ENCODE peak calls at places on chromosomes 12 and 14, in six cellular contexts. One of them, this sample, is unnamed.

GRCh38 chr14:24135834-24136683 is at the start of gene PSME1:
- DNase-seq in WTC11: peak; percentile 93
- DNase-seq in heart right ventricle: peak; percentile 96
- DNase-seq in CD4-positive, alpha-beta T cell: peak; percentile 95
- DNase-seq in glutamatergic neuron: peak; percentile 92
- DNase-seq in OCI-LY7: peak; percentile 93
- DNase-seq in this sample: peak; percentile 87

GRCh38 chr12:11877869-11878780 is 192.6 kb upstream of the BCL2L14 start:
- DNase-seq in WTC11: no peak
- DNase-seq in heart right ventricle: no peak
- DNase-seq in CD4-positive, alpha-beta T cell: no peak
- DNase-seq in glutamatergic neuron: no peak
- DNase-seq in OCI-LY7: no peak
- DNase-seq in this sample: no peak

GRCh38 chr12:46661161-46661845 is 164.5 kb downstream of the SLC38A4 start:
- DNase-seq in WTC11: no peak
- DNase-seq in heart right ventricle: no peak
- DNase-seq in CD4-positive, alpha-beta T cell: no peak
- DNase-seq in glutamatergic neuron: no peak
- DNase-seq in OCI-LY7: peak; percentile 39
- DNase-seq in this sample: no peak

GRCh38 chr12:101995684-101996083 is 66.1 kb downstream of the WASHC3 start:
- DNase-seq in WTC11: no peak
- DNase-seq in heart right ventricle: no peak
- DNase-seq in CD4-positive, alpha-beta T cell: no peak
- DNase-seq in glutamatergic neuron: no peak
- DNase-seq in OCI-LY7: no peak
- DNase-seq in this sample: no peak

GRCh38 chr12:32462908-32463307 is 63.5 kb downstream of the FGD4 start:
- DNase-seq in WTC11: no peak
- DNase-seq in heart right ventricle: no peak
- DNase-seq in CD4-positive, alpha-beta T cell: no peak
- DNase-seq in glutamatergic neuron: no peak
- DNase-seq in OCI-LY7: no peak
- DNase-seq in this sample: no peak

GRCh38 chr14:93051600-93052546 is 63.9 kb downstream of the ITPK1 start:
- DNase-seq in WTC11: peak; percentile 51
- DNase-seq in heart right ventricle: no peak
- DNase-seq in CD4-positive, alpha-beta T cell: no peak
- DNase-seq in glutamatergic neuron: no peak
- DNase-seq in OCI-LY7: no peak
- DNase-seq in this sample: no peak

GRCh38 chr14:99592933-99593753 is 10.9 kb downstream of the CCDC85C start:
- DNase-seq in WTC11: no peak
- DNase-seq in heart right ventricle: peak; percentile 48
- DNase-seq in CD4-positive, alpha-beta T cell: no peak
- DNase-seq in glutamatergic neuron: no peak
- DNase-seq in OCI-LY7: no peak
- DNase-seq in this sample: no peak

GRCh38 chr12:115030017-115030416 is 346.0 kb upstream of the TBX3 start:
- DNase-seq in WTC11: no peak
- DNase-seq in heart right ventricle: no peak
- DNase-seq in CD4-positive, alpha-beta T cell: no peak
- DNase-seq in glutamatergic neuron: no peak
- DNase-seq in OCI-LY7: no peak
- DNase-seq in this sample: no peak

GRCh38 chr12:92421701-92422100 is 276.1 kb upstream of the BTG1 start:
- DNase-seq in WTC11: no peak
- DNase-seq in heart right ventricle: no peak
- DNase-seq in CD4-positive, alpha-beta T cell: no peak
- DNase-seq in glutamatergic neuron: no peak
- DNase-seq in OCI-LY7: no peak
- DNase-seq in this sample: no peak

DNA sequence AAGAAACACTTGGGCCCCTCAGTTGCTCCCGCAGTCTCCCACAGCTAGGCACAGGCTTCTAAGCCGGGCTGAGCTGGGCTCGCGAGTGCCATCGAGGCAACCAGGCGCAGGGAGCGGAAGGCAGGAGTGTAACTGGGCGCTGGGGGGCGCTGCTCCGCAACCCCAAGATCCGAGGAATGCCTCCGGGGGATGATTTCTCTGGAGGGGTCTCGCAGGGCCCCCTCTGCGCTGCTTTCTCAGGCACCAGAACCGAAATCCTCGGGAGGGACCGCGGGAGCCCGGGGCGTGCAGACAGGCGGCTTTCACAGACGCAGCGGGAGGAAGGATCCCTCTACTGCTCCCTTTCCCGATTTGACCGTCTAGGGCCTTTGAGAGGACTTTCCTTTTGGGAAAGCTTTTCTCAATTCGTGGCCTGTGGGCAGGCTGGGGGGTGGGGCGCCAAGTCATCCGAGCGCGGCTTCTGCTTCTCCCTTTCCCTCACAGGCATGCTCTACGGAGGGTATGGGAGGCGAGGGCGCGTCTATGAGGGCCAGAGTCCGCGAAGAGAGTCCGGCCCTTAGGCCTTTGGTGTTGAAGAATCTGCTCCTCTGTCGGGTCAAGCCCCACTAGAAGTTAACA is 4.3 kb upstream of the NKX2-1 start:
- DNase-seq in WTC11: peak; percentile 73
- DNase-seq in heart right ventricle: no peak
- DNase-seq in CD4-positive, alpha-beta T cell: no peak
- DNase-seq in glutamatergic neuron: no peak
- DNase-seq in OCI-LY7: no peak
- DNase-seq in this sample: no peak
- TF ChIP-seq CTCF in WTC11: peak; percentile 41
- TF ChIP-seq CTCF in heart right ventricle: no peak
- TF ChIP-seq CTCF in CD4-positive, alpha-beta T cell: no peak
- TF ChIP-seq CTCF in glutamatergic neuron: peak; percentile 38
- TF ChIP-seq CTCF in OCI-LY7: no peak
- TF ChIP-seq CTCF in this sample: peak; percentile 25

DNA sequence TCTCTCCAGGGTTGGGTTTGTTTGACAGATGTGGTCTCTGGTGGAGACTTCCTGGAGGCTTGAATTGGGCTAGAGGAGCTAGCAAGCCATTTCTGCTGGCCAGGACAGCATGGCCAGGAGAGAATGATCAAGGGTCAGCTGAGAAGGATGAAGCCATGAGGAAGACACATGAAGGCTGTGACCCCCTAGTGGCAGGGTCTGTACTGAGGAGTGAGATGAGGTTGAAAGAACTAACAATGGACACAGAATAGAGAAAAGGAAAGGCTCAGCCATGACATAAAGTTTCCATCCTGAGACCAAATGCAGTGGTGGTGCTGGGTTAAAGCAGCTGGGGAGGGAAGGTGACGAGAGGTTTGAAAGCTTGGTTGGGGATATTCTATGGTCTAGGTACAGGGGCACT is 89.9 kb downstream of the NT5DC3 start:
- DNase-seq in WTC11: no peak
- DNase-seq in heart right ventricle: no peak
- DNase-seq in CD4-positive, alpha-beta T cell: no peak
- DNase-seq in glutamatergic neuron: no peak
- DNase-seq in OCI-LY7: no peak
- DNase-seq in this sample: no peak
- TF ChIP-seq CTCF in WTC11: no peak
- TF ChIP-seq CTCF in heart right ventricle: no peak
- TF ChIP-seq CTCF in CD4-positive, alpha-beta T cell: no peak
- TF ChIP-seq CTCF in glutamatergic neuron: peak; percentile 27
- TF ChIP-seq CTCF in OCI-LY7: peak; percentile 59
- TF ChIP-seq CTCF in this sample: no peak

GRCh38 chr12:66862586-66862985 is 183.7 kb upstream of the GRIP1 start:
- DNase-seq in WTC11: no peak
- DNase-seq in heart right ventricle: no peak
- DNase-seq in CD4-positive, alpha-beta T cell: no peak
- DNase-seq in glutamatergic neuron: no peak
- DNase-seq in OCI-LY7: no peak
- DNase-seq in this sample: no peak

GRCh38 chr12:66863276-66863675 is 184.4 kb upstream of the GRIP1 start:
- DNase-seq in WTC11: no peak
- DNase-seq in heart right ventricle: no peak
- DNase-seq in CD4-positive, alpha-beta T cell: no peak
- DNase-seq in glutamatergic neuron: no peak
- DNase-seq in OCI-LY7: no peak
- DNase-seq in this sample: no peak

GRCh38 chr12:66861157-66861750 is 182.4 kb upstream of the GRIP1 start:
- DNase-seq in WTC11: peak; percentile 65
- DNase-seq in heart right ventricle: peak; percentile 19
- DNase-seq in CD4-positive, alpha-beta T cell: peak; percentile 59
- DNase-seq in glutamatergic neuron: peak; percentile 81
- DNase-seq in OCI-LY7: peak; percentile 72
- DNase-seq in this sample: peak; percentile 68

DNA sequence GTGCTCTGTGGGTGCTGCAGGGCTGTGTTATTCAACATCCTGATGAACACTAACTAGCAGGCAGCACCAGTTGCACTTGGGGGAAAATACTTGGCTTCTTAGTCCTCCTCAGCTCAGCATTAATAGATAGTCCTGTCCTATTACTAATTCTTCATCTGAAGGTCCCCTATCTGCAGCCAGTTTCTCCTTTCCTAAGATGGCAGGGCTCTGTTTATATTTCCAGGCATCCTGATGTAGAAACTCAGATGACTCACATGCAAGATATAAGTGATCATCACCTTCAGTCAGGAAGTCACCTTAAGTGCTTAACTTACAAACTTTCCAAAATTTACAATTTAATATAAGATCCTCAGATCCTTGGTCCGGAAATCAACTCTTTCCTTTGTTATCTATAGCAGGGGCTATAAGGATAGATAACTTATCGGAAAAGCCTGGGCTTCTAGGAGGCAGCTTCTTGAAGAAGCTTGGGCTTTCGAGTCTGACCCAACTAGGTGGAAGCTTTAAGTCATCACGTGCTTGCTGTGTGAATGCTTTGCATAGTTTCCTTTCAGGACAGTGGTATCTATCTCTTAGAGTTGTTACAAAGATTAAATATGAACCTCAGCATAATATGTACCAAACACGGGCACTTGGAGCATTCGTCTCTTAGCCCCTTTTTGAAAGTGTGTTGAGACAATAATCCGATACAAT is 181.0 kb upstream of the GRIP1 start:
- DNase-seq in WTC11: no peak
- DNase-seq in heart right ventricle: no peak
- DNase-seq in CD4-positive, alpha-beta T cell: no peak
- DNase-seq in glutamatergic neuron: no peak
- DNase-seq in OCI-LY7: no peak
- DNase-seq in this sample: no peak
- TF ChIP-seq CTCF in WTC11: no peak
- TF ChIP-seq CTCF in heart right ventricle: no peak
- TF ChIP-seq CTCF in CD4-positive, alpha-beta T cell: no peak
- TF ChIP-seq CTCF in glutamatergic neuron: no peak
- TF ChIP-seq CTCF in OCI-LY7: no peak
- TF ChIP-seq CTCF in this sample: no peak

GRCh38 chr14:77151918-77152588 is 10.5 kb upstream of the ZDHHC22 start:
- DNase-seq in WTC11: no peak
- DNase-seq in heart right ventricle: no peak
- DNase-seq in CD4-positive, alpha-beta T cell: no peak
- DNase-seq in glutamatergic neuron: no peak
- DNase-seq in OCI-LY7: peak; percentile 65
- DNase-seq in this sample: no peak
- TF ChIP-seq CTCF in WTC11: no peak
- TF ChIP-seq CTCF in heart right ventricle: peak; percentile 26
- TF ChIP-seq CTCF in CD4-positive, alpha-beta T cell: no peak
- TF ChIP-seq CTCF in glutamatergic neuron: no peak
- TF ChIP-seq CTCF in OCI-LY7: peak; percentile 67
- TF ChIP-seq CTCF in this sample: no peak

DNA sequence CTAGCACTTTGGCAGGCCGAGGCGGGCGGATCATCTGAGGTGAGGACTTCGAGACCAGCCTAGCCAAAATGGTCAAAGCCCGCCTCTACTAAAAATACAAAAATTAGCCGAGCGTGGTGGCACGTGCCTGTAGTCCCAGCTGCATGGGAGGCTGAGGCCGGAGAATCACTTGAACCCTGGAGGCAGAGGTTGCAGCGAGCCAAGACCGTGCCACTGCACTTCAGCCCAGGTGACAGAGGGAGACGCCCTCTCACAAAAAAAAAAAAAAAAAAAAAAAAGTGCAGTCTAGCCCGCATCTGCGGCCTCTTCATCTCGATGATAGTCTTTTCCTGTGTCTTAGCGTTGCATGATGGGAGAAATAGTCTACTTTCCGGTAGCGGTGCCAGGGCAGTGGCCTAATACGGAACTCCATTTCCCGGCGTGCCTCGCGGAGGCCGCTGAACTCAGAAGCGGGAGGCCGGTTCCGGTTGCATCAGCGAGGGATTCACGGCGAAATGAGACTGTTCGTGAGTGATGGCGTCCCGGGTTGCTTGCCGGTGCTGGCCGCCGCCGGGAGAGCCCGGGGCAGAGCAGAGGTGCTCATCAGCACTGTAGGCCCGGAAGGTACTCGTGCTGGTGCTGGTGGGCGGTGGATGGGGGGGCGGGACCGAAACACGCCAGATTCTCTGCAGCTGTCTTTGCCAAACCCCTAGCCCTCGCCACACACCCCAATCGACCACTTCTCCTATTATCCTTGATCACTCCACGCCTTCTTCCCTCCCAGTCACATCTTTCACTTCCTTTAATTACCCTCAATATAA is at the start of gene MARS1:
- DNase-seq in WTC11: peak; percentile 92
- DNase-seq in heart right ventricle: peak; percentile 90
- DNase-seq in CD4-positive, alpha-beta T cell: peak; percentile 84
- DNase-seq in glutamatergic neuron: peak; percentile 90
- DNase-seq in OCI-LY7: peak; percentile 99
- DNase-seq in this sample: peak; percentile 77
- TF ChIP-seq CTCF in WTC11: no peak
- TF ChIP-seq CTCF in heart right ventricle: no peak
- TF ChIP-seq CTCF in CD4-positive, alpha-beta T cell: no peak
- TF ChIP-seq CTCF in glutamatergic neuron: peak; percentile 10
- TF ChIP-seq CTCF in OCI-LY7: peak; percentile 62
- TF ChIP-seq CTCF in this sample: no peak

GRCh38 chr12:67593871-67594330 is 54.6 kb upstream of the DYRK2 start:
- DNase-seq in WTC11: no peak
- DNase-seq in heart right ventricle: no peak
- DNase-seq in CD4-positive, alpha-beta T cell: no peak
- DNase-seq in glutamatergic neuron: no peak
- DNase-seq in OCI-LY7: no peak
- DNase-seq in this sample: no peak

GRCh38 chr12:67594888-67595287 is 53.7 kb upstream of the DYRK2 start:
- DNase-seq in WTC11: no peak
- DNase-seq in heart right ventricle: no peak
- DNase-seq in CD4-positive, alpha-beta T cell: no peak
- DNase-seq in glutamatergic neuron: no peak
- DNase-seq in OCI-LY7: no peak
- DNase-seq in this sample: no peak

GRCh38 chr12:67590122-67590795 is 58.3 kb upstream of the DYRK2 start:
- DNase-seq in WTC11: no peak
- DNase-seq in heart right ventricle: no peak
- DNase-seq in CD4-positive, alpha-beta T cell: peak; percentile 32
- DNase-seq in glutamatergic neuron: no peak
- DNase-seq in OCI-LY7: no peak
- DNase-seq in this sample: no peak

GRCh38 chr12:67593041-67593870 is 55.3 kb upstream of the DYRK2 start:
- DNase-seq in WTC11: no peak
- DNase-seq in heart right ventricle: no peak
- DNase-seq in CD4-positive, alpha-beta T cell: no peak
- DNase-seq in glutamatergic neuron: no peak
- DNase-seq in OCI-LY7: no peak
- DNase-seq in this sample: no peak

GRCh38 chr12:67592228-67593011 is 56.1 kb upstream of the DYRK2 start:
- DNase-seq in WTC11: no peak
- DNase-seq in heart right ventricle: no peak
- DNase-seq in CD4-positive, alpha-beta T cell: no peak
- DNase-seq in glutamatergic neuron: no peak
- DNase-seq in OCI-LY7: no peak
- DNase-seq in this sample: no peak
- TF ChIP-seq CTCF in WTC11: no peak
- TF ChIP-seq CTCF in heart right ventricle: no peak
- TF ChIP-seq CTCF in CD4-positive, alpha-beta T cell: no peak
- TF ChIP-seq CTCF in glutamatergic neuron: no peak
- TF ChIP-seq CTCF in OCI-LY7: no peak
- TF ChIP-seq CTCF in this sample: no peak

GRCh38 chr12:109532721-109533486 is 40.4 kb downstream of the MMAB start:
- DNase-seq in WTC11: no peak
- DNase-seq in heart right ventricle: no peak
- DNase-seq in CD4-positive, alpha-beta T cell: no peak
- DNase-seq in glutamatergic neuron: peak; percentile 24
- DNase-seq in OCI-LY7: no peak
- DNase-seq in this sample: no peak
- TF ChIP-seq CTCF in WTC11: no peak
- TF ChIP-seq CTCF in heart right ventricle: no peak
- TF ChIP-seq CTCF in CD4-positive, alpha-beta T cell: no peak
- TF ChIP-seq CTCF in glutamatergic neuron: no peak
- TF ChIP-seq CTCF in OCI-LY7: no peak
- TF ChIP-seq CTCF in this sample: no peak

This sample was measured in neural crest cell.